ENCODE peak calls at places on chromosomes 4 and X, in four cellular contexts. One of them, this sample, is unnamed.

GRCh38 chr4:111630705-111631104 is 514.5 kb upstream of the FAM241A start:
- DNase-seq in SK-N-SH: peak; percentile 10
- DNase-seq in H1: no peak
- DNase-seq in K562: no peak
- DNase-seq in this sample: no peak

GRCh38 chr4:152747444-152747843 is 32.1 kb downstream of the TIGD4 start:
- DNase-seq in SK-N-SH: no peak
- DNase-seq in H1: no peak
- DNase-seq in K562: no peak
- DNase-seq in this sample: no peak

GRCh38 chrX:54540289-54540688 is 10.3 kb downstream of the GNL3L start:
- DNase-seq in K562: no peak
- DNase-seq in SK-N-SH: no peak
- DNase-seq in H1: no peak
- DNase-seq in this sample: no peak

GRCh38 chr4:187294861-187295260 is 571.2 kb upstream of the FAT1 start:
- DNase-seq in H1: no peak
- DNase-seq in K562: no peak
- DNase-seq in SK-N-SH: no peak
- DNase-seq in this sample: no peak

GRCh38 chr4:16745009-16745408 is 153.4 kb downstream of the LDB2 start:
- DNase-seq in H1: no peak
- DNase-seq in K562: no peak
- DNase-seq in SK-N-SH: no peak
- DNase-seq in this sample: no peak

GRCh38 chrX:77446029-77446585 is 1.1 kb upstream of the FGF16 start:
- DNase-seq in SK-N-SH: no peak
- DNase-seq in H1: no peak
- DNase-seq in K562: no peak
- DNase-seq in this sample: peak; percentile 64

GRCh38 chr4:30863031-30863430 is 142.9 kb downstream of the PCDH7 start:
- DNase-seq in SK-N-SH: no peak
- DNase-seq in H1: no peak
- DNase-seq in K562: no peak
- DNase-seq in this sample: no peak

GRCh38 chr4:128107766-128108165 is 46.7 kb downstream of the LARP1B start:
- DNase-seq in H1: no peak
- DNase-seq in K562: no peak
- DNase-seq in SK-N-SH: no peak
- DNase-seq in this sample: no peak

GRCh38 chr4:147682755-147683154 is 1.2 kb downstream of the PRMT9 start:
- DNase-seq in K562: no peak
- DNase-seq in SK-N-SH: peak; percentile 7
- DNase-seq in H1: no peak
- DNase-seq in this sample: no peak

GRCh38 chr4:82948647-82949204 is 48.2 kb downstream of the THAP9 start:
- DNase-seq in K562: no peak
- DNase-seq in SK-N-SH: no peak
- DNase-seq in H1: no peak
- DNase-seq in this sample: no peak

GRCh38 chr4:35520059-35520458 is 724.3 kb downstream of the ARAP2 start:
- DNase-seq in K562: no peak
- DNase-seq in SK-N-SH: no peak
- DNase-seq in H1: no peak
- DNase-seq in this sample: no peak
- TF ChIP-seq TEAD4 in K562: no peak
- TF ChIP-seq TEAD4 in SK-N-SH: no peak
- TF ChIP-seq TEAD4 in H1: no peak
- TF ChIP-seq TEAD4 in this sample: no peak

DNA sequence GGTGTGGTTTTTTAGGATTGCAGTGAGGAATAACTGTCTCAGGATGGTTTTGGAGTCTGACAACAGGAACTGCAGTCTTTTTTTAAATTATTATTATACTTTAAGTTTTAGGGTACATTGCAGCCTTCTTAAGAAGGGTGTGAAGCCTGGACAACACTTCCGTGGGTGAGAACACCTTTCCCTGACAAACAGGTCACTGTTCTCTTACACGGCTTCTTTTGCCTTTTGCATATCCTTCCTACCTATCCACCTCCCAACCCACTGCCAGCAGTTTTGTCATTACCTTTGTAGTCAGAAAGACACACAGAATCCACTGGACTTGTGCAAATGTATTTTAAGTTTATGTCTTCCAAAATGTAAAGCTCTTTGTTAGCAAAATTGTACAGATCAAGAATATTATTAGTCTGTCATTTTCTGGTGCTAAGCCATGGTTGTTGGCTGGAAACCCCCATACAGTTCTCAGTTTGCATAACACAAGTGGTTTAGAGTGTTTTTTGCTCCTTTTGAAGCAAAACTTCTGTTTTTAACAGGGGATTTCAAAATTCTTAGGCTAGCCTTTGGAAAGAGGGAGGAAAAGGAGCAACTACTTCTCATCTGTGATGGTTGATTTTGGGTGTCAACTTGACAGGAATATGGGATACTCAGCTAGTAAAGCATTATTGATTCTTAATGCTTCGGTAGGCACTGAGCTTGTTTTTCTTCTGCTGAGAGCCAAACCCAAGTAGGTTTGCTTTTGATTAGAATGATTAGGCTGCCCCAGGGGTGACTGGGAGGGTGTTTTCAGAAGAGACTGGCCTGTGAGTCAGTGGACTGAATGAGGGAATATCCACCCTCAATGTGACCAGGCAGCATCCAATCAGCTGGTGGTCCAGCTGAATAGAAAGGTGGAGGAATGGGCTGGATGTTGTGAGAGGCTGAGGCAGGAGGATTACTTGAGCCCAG is 29.4 kb upstream of the KLHL2 start:
- DNase-seq in H1: no peak
- DNase-seq in K562: no peak
- DNase-seq in SK-N-SH: no peak
- DNase-seq in this sample: no peak
- TF ChIP-seq TEAD4 in H1: no peak
- TF ChIP-seq TEAD4 in K562: no peak
- TF ChIP-seq TEAD4 in SK-N-SH: no peak
- TF ChIP-seq TEAD4 in this sample: no peak

GRCh38 chr4:122203407-122203806 is 51.3 kb downstream of the BLTP1 start:
- DNase-seq in K562: no peak
- DNase-seq in SK-N-SH: peak; percentile 2
- DNase-seq in H1: no peak
- DNase-seq in this sample: no peak

DNA sequence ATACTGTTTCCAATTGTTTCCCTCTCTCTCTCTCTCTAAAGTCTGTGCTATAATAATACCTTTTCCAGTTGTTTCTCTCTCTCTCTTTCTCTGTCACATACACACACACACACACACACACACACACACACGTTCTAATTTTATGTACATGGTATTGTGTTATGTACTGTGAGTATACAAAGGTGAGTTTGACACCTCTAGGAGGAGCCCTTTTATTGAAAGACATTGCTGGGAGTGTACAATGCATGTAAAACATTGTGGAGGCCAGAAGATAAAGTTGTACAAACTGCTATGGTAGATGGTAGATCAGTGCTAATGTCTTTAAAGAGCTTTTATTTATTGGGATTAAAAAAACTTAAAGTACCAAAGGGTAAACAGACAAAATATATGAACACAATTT is 53.6 kb downstream of the BLTP1 start:
- DNase-seq in H1: no peak
- DNase-seq in K562: no peak
- DNase-seq in SK-N-SH: no peak
- DNase-seq in this sample: no peak
- TF ChIP-seq TEAD4 in H1: no peak
- TF ChIP-seq TEAD4 in K562: no peak
- TF ChIP-seq TEAD4 in SK-N-SH: no peak
- TF ChIP-seq TEAD4 in this sample: no peak

GRCh38 chr4:182185491-182185890 is 57.7 kb upstream of the TENM3 start:
- DNase-seq in H1: no peak
- DNase-seq in K562: no peak
- DNase-seq in SK-N-SH: no peak
- DNase-seq in this sample: no peak
- TF ChIP-seq TEAD4 in H1: no peak
- TF ChIP-seq TEAD4 in K562: no peak
- TF ChIP-seq TEAD4 in SK-N-SH: no peak
- TF ChIP-seq TEAD4 in this sample: no peak

DNA sequence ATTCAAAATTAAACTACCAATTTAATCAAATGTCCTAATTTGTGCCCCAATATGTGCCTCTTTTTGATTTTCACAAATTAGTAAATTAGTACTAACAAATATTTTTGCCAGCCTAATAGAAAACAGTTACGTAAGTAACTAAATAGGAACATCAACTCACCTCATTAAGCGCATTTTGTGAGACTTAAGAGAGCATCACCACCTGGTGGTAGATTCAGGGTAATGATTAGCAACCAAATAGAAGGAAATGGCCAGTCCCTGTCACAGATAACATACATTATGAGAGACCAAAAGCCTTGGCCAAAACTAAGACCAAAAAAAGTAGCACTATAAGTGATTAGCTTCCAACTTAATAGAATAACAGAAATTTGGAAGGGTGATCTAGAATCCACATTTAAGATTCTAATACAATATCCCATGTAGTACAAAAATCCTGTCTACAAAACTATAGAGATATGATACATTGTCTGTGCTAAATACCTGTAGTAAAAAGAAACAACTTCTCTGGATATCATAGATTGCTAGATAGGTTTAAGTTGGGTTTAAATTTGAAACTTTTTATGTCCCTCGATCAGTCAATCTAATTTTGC is 46.7 kb downstream of the C4orf46 start:
- DNase-seq in H1: no peak
- DNase-seq in SK-N-SH: peak; percentile 32
- DNase-seq in K562: peak; percentile 44
- DNase-seq in this sample: no peak
- TF ChIP-seq TEAD4 in H1: no peak
- TF ChIP-seq TEAD4 in SK-N-SH: no peak
- TF ChIP-seq TEAD4 in K562: no peak
- TF ChIP-seq TEAD4 in this sample: no peak

DNA sequence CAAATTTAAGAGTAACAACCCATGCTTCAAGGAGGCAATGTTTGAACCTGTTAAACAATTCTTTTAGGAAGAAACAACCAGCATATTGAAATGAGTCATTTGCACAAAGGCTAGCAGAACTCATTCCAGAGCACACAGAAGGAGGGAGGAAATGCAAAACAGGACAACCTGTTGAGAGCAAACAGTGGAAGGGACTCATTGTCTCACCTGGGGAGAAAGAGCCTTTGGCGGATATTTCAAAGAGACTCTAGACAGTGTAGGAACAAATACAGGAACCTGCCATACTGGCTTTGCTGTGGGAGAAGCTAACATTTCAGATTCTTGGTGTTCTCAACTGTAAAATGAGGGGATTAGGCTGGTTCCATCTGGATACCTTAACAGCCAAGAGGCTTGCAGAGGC is 14.8 kb upstream of the RASGEF1B start:
- DNase-seq in H1: no peak
- DNase-seq in SK-N-SH: no peak
- DNase-seq in K562: no peak
- DNase-seq in this sample: no peak
- TF ChIP-seq TEAD4 in H1: peak; percentile 10
- TF ChIP-seq TEAD4 in SK-N-SH: no peak
- TF ChIP-seq TEAD4 in K562: no peak
- TF ChIP-seq TEAD4 in this sample: no peak

This sample was measured in WTC11.